ENCODE peak calls at places on chromosomes 12 and 14, in six cellular contexts. R is colonic mucosa; G is HFF-Myc; N is posterior cingulate gyrus; B is activated T-helper 1 cell treated with anti-CD3 and anti-CD28 coated beads, Interleukin-2, amount 50 U/mL, for 16 hours; Z is HL-60. U is an unnamed sample.

GRCh38 chr12:26130728-26131127 is 5.9 kb upstream of the BHLHE41 start:
- DNase-seq in Z (peak), N (no peak), B (no peak), G (no peak), R (no peak), U (no peak)

GRCh38 chr12:132393245-132393795 is 63.9 kb upstream of the GALNT9 start:
- DNase-seq in G (no peak), Z (no peak), B (no peak), R (no peak), N (no peak), U (no peak)

GRCh38 chr12:20798561-20798960 is 11.9 kb upstream of the SLCO1B3 start:
- DNase-seq in G (no peak), R (no peak), Z (no peak), N (no peak), B (no peak), U (no peak)

GRCh38 chr12:6093764-6094163 is 30.7 kb downstream of the VWF start:
- DNase-seq in B (no peak), Z (no peak), N (no peak), R (no peak), G (no peak), U (no peak)

GRCh38 chr14:24993631-24994030 is 56.3 kb downstream of the STXBP6 start:
- DNase-seq in N (no peak), B (no peak), Z (no peak), R (no peak), G (no peak), U (no peak)

GRCh38 chr12:49789992-49790391 is 38.2 kb downstream of the NCKAP5L start:
- DNase-seq in G (no peak), Z (no peak), B (no peak), N (no peak), R (no peak), U (no peak)

GRCh38 chr12:93962336-93962735 is 186.0 kb upstream of the PLXNC1 start:
- DNase-seq in R (no peak), Z (no peak), N (no peak), B (no peak), G (no peak), U (no peak)

GRCh38 chr12:644818-645552 is 18.3 kb downstream of the NINJ2 start:
- DNase-seq in B (no peak), G (no peak), Z (no peak), N (no peak), R (no peak), U (no peak)

GRCh38 chr12:123227581-123228258 is 5.2 kb downstream of the MPHOSPH9 start:
- DNase-seq in G (no peak), B (no peak), N (no peak), Z (no peak), R (no peak), U (no peak)

GRCh38 chr14:95507174-95507573 is 9.3 kb downstream of the SYNE3 start:
- DNase-seq in N (no peak), B (no peak), Z (peak), G (peak), R (peak), U (no peak)

GRCh38 chr14:56855891-56856461 is 45.7 kb upstream of the OTX2 start:
- DNase-seq in R (peak), Z (no peak), N (no peak), G (no peak), B (no peak), U (no peak)

GRCh38 chr12:121300083-121300819 is 3.7 kb upstream of the CAMKK2 start:
- DNase-seq in G (no peak), R (no peak), B (no peak), Z (no peak), N (no peak), U (no peak)

GRCh38 chr12:128471491-128471890 is 204.5 kb downstream of the TMEM132C start:
- DNase-seq in N (no peak), Z (no peak), G (no peak), R (no peak), B (no peak), U (no peak)

GRCh38 chr12:8860165-8860961 is 37.9 kb downstream of the A2ML1 start:
- DNase-seq in N (peak), R (peak), Z (peak), B (no peak), G (peak), U (no peak)

GRCh38 chr12:69433653-69434052 is 36.5 kb upstream of the FRS2 start:
- DNase-seq in N (no peak), Z (no peak), B (no peak), G (no peak), R (no peak), U (no peak)

GRCh38 chr12:19130224-19131019 is 889 bp downstream of the PLEKHA5 start:
- DNase-seq in B (no peak), G (no peak), N (peak), Z (peak), R (peak), U (no peak)

GRCh38 chr12:113109872-113110623 is 25.5 kb downstream of the RASAL1 start:
- DNase-seq in Z (no peak), B (no peak), N (no peak), R (no peak), G (no peak), U (no peak)

GRCh38 chr14:104108570-104109060 is 23.1 kb downstream of the ASPG start:
- DNase-seq in R (no peak), B (no peak), Z (no peak), G (no peak), N (no peak), U (no peak)

GRCh38 chr12:62799126-62799736 is 135.7 kb downstream of the PPM1H start:
- DNase-seq in Z (peak), N (peak), G (peak), B (no peak), R (peak), U (no peak)

GRCh38 chr14:80055912-80056801 is 155.1 kb downstream of the DIO2 start:
- DNase-seq in Z (peak), N (peak), B (no peak), G (peak), R (peak), U (no peak)

GRCh38 chr12:11580125-11580751 is 69.2 kb upstream of the ETV6 start:
- DNase-seq in Z (peak), B (no peak), R (peak), N (no peak), G (peak), U (no peak)

GRCh38 chr12:131637986-131638385 is 72.9 kb upstream of the SFSWAP start:
- DNase-seq in Z (no peak), R (no peak), G (no peak), N (no peak), B (no peak), U (no peak)